ENCODE peak calls at places on chromosomes 12 and 14, in six cellular contexts. H is esophagus muscularis mucosa, D is lung, J is cardiac fibroblast, G is RWPE1, X is A549. N is an unnamed sample.

GRCh38 chr14:95417492-95417891 is 97.8 kb upstream of the CLMN start:
- DNase-seq in H (no peak), D (no peak), J (no peak), G (no peak), X (no peak), N (no peak)

GRCh38 chr14:90504643-90505042 is 107.8 kb downstream of the CALM1 start:
- DNase-seq in H (no peak), D (no peak), J (no peak), G (no peak), X (no peak), N (no peak)

GRCh38 chr12:110600254-110600653 is 13.7 kb upstream of the TCTN1 start:
- DNase-seq in H (no peak), D (no peak), J (peak; percentile 84), G (peak; percentile 58), X (peak; percentile 77), N (no peak)

GRCh38 chr14:99004112-99004511 is 267.9 kb downstream of the BCL11B start:
- DNase-seq in H (no peak), D (no peak), J (no peak), G (no peak), X (no peak), N (no peak)

GRCh38 chr12:42819801-42820200 is 230.3 kb upstream of the PRICKLE1 start:
- DNase-seq in H (no peak), D (no peak), J (no peak), G (no peak), X (no peak), N (no peak)

GRCh38 chr12:55720071-55720564 is at the start of gene RDH5:
- DNase-seq in H (no peak), D (no peak), J (peak; percentile 83), G (no peak), X (peak; percentile 80), N (no peak)

GRCh38 chr14:94485944-94486841 is 10.2 kb upstream of the SERPINA9 start:
- DNase-seq in H (no peak), D (no peak), J (peak; percentile 57), G (peak; percentile 72), X (peak; percentile 37), N (peak; percentile 89)

GRCh38 chr12:3150820-3151590 is 73.8 kb downstream of the TSPAN9 start:
- DNase-seq in H (no peak), D (no peak), J (peak; percentile 55), G (no peak), X (no peak), N (no peak)

GRCh38 chr12:93793983-93794382 is 116.8 kb downstream of the CRADD start:
- DNase-seq in H (no peak), D (no peak), J (peak; percentile 83), G (no peak), X (no peak), N (no peak)

GRCh38 chr12:16756833-16757552 is 151.0 kb upstream of the LMO3 start:
- DNase-seq in H (no peak), D (no peak), J (no peak), G (no peak), X (no peak), N (no peak)

GRCh38 chr14:22848391-22849164 is 12.2 kb downstream of the MMP14 start:
- DNase-seq in H (peak; percentile 94), D (peak; percentile 64), J (peak; percentile 90), G (peak; percentile 33), X (no peak), N (peak; percentile 95)

GRCh38 chr12:77345336-77345735 is 280.0 kb upstream of the E2F7 start:
- DNase-seq in H (no peak), D (no peak), J (no peak), G (no peak), X (no peak), N (no peak)

GRCh38 chr12:55931780-55932545 is 1.0 kb downstream of the DGKA start:
- DNase-seq in H (no peak), D (no peak), J (peak; percentile 31), G (no peak), X (no peak), N (peak; percentile 86)

DNA sequence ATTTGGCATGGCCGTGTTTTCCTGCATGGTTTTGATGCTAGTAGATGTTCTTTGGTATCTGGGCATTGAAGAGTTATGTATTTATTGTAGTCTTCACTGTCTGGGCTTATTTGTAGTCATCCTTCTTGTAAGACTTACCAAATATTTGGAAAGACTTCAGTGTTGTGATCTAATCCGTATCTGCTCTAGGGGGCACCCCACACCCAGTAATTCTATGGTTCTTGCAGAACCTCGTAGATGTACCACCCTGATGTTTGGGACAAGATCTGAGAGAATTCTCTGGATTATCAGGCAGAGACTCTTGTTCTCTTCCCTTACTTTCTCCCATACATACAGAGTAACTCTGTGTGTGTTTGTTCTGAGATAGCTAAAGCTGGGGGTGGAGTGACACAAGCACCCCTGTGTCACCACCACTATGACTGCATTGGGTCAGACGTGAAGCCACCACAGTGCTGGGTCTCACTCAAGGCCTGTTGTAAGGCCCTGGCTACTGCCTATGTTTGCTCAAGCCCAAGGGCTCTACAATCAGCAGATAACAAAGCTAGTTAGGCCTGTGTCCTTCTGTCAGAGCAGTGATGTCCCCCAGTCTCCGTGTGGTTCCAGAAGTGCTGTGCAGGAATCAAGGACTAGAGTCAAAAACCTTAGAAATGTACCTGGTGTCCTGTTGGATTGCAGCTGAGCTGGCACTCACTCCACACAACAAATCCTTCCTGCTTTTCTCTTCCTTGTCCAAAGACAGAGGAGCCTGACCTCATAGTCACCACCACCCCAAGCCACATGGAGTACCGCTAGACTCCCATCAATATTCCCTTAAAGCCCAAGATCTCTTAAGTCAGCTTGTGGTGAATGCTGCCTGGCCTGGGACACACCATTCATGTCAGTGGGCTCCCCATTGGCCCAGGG is 9.5 kb downstream of the RDH16 start:
- DNase-seq in H (peak; percentile 53), D (no peak), J (peak; percentile 7), G (no peak), X (peak; percentile 54), N (peak; percentile 63)
- TF ChIP-seq CTCF in H (no peak), D (no peak), J (no peak), G (no peak), X (peak; percentile 43), N (no peak)

GRCh38 chr12:103884316-103884715 is 43.3 kb upstream of the NT5DC3 start:
- DNase-seq in H (no peak), D (no peak), J (peak; percentile 73), G (peak; percentile 32), X (peak; percentile 62), N (no peak)
- TF ChIP-seq CTCF in H (peak; percentile 37), D (peak; percentile 14), J (peak; percentile 53), G (peak; percentile 26), X (peak; percentile 58), N (peak; percentile 74)

GRCh38 chr12:9753042-9753820 is 7.5 kb downstream of the CD69 start:
- DNase-seq in H (no peak), D (no peak), J (no peak), G (no peak), X (no peak), N (no peak)

GRCh38 chr12:9750276-9751203 is 10.2 kb downstream of the CD69 start:
- DNase-seq in H (no peak), D (peak; percentile 39), J (peak; percentile 75), G (peak; percentile 67), X (peak; percentile 77), N (no peak)

GRCh38 chr12:9754097-9754964 is 6.4 kb downstream of the CD69 start:
- DNase-seq in H (no peak), D (no peak), J (no peak), G (no peak), X (no peak), N (no peak)

GRCh38 chr12:9752145-9752717 is 8.5 kb downstream of the CD69 start:
- DNase-seq in H (no peak), D (no peak), J (no peak), G (no peak), X (no peak), N (no peak)

GRCh38 chr12:9751204-9752144 is 9.2 kb downstream of the CD69 start:
- DNase-seq in H (no peak), D (no peak), J (peak; percentile 57), G (peak; percentile 7), X (peak; percentile 45), N (no peak)
- TF ChIP-seq CTCF in H (peak; percentile 48), D (peak; percentile 46), J (peak; percentile 51), G (no peak), X (no peak), N (no peak)

GRCh38 chr14:102043251-102044025 is 43.4 kb downstream of the HSP90AA1 start:
- DNase-seq in H (no peak), D (no peak), J (no peak), G (no peak), X (no peak), N (no peak)
- TF ChIP-seq CTCF in H (no peak), D (no peak), J (no peak), G (no peak), X (no peak), N (no peak)

GRCh38 chr14:77376771-77377501 is at the start of the genes SAMD15 and TMED8:
- DNase-seq in H (peak; percentile 93), D (peak; percentile 83), J (peak; percentile 90), G (peak; percentile 79), X (peak; percentile 89), N (peak; percentile 93)
- TF ChIP-seq CTCF in H (peak; percentile 48), D (no peak), J (peak; percentile 14), G (peak; percentile 20), X (no peak), N (peak; percentile 31)

GRCh38 chr12:49188916-49189367 is at the start of gene TUBA1A:
- DNase-seq in H (peak; percentile 99), D (peak; percentile 94), J (peak; percentile 100), G (peak; percentile 88), X (peak; percentile 99), N (peak; percentile 98)
- TF ChIP-seq CTCF in H (no peak), D (no peak), J (no peak), G (no peak), X (no peak), N (no peak)

GRCh38 chr12:30440826-30441602 is 254.7 kb downstream of the IPO8 start:
- DNase-seq in H (peak; percentile 77), D (no peak), J (peak; percentile 61), G (peak; percentile 27), X (peak; percentile 35), N (no peak)
- TF ChIP-seq CTCF in H (peak; percentile 16), D (no peak), J (peak; percentile 75), G (no peak), X (no peak), N (peak; percentile 52)

N was measured in osteocyte.